ENCODE peak calls at places on chromosomes 11 and 22, in six cellular contexts. J is ELR, G is activated T-cell treated with anti-CD3 and anti-CD28 coated beads for 48 hours, C is T1000, A is body of pancreas, I is ACHN. L is an unnamed sample.
A peak's percentile ranks its signal among the peaks of the same experiment; 100 is the strongest.

GRCh38 chr11:106202935-106203620 is 125.6 kb downstream of the AASDHPPT start:
- DNase-seq in J (no peak), G (no peak), C (no peak), A (no peak), I (no peak), L (no peak)

GRCh38 chr11:126654886-126655806 is 299.7 kb downstream of the ST3GAL4 start:
- DNase-seq in J (no peak), G (no peak), C (no peak), A (no peak), I (no peak), L (no peak)

GRCh38 chr11:63602296-63602695 is 11.9 kb downstream of the PLAAT3 start:
- DNase-seq in J (no peak), G (no peak), C (no peak), A (no peak), I (no peak), L (no peak)

GRCh38 chr11:22130462-22131053 is 62.3 kb upstream of the ANO5 start:
- DNase-seq in J (no peak), G (no peak), C (no peak), A (peak; percentile 9), I (peak; percentile 24), L (no peak)

GRCh38 chr11:3855808-3856491 is 486 bp downstream of the STIM1 start:
- DNase-seq in J (peak; percentile 51), G (peak; percentile 40), C (no peak), A (peak; percentile 51), I (peak; percentile 59), L (no peak)

GRCh38 chr11:130146797-130147196 is 12.8 kb upstream of the ST14 start:
- DNase-seq in J (no peak), G (no peak), C (no peak), A (peak; percentile 82), I (no peak), L (no peak)

GRCh38 chr11:82858556-82859091 is 41.6 kb downstream of the PRCP start:
- DNase-seq in J (peak; percentile 92), G (no peak), C (no peak), A (no peak), I (peak; percentile 84), L (no peak)

GRCh38 chr22:22769434-22770279 is 118.0 kb upstream of the IGLL5 start:
- DNase-seq in J (no peak), G (no peak), C (no peak), A (no peak), I (no peak), L (no peak)

GRCh38 chr11:47295385-47295784 is 25.5 kb downstream of the MADD start:
- DNase-seq in J (no peak), G (no peak), C (no peak), A (no peak), I (no peak), L (no peak)

GRCh38 chr11:13717331-13717730 is 48.9 kb downstream of the FAR1 start:
- DNase-seq in J (peak; percentile 83), G (no peak), C (peak; percentile 5), A (no peak), I (peak; percentile 42), L (peak; percentile 2)

GRCh38 chr11:31940396-31941037 is 129.4 kb upstream of the PAX6 start:
- DNase-seq in J (peak; percentile 37), G (no peak), C (no peak), A (peak; percentile 16), I (no peak), L (no peak)

GRCh38 chr22:25350551-25350971 is 131.1 kb downstream of the CRYBB2 start:
- DNase-seq in J (no peak), G (no peak), C (no peak), A (no peak), I (no peak), L (no peak)

GRCh38 chr11:112748713-112749481 is 212.3 kb upstream of the NCAM1 start:
- DNase-seq in J (no peak), G (no peak), C (no peak), A (no peak), I (no peak), L (no peak)

GRCh38 chr22:46355369-46355995 is 20.0 kb downstream of the TRMU start:
- DNase-seq in J (peak; percentile 69), G (peak; percentile 51), C (no peak), A (peak; percentile 79), I (peak; percentile 67), L (peak; percentile 21)

GRCh38 chr22:42371112-42371900 is 60.9 kb downstream of the NFAM1 start:
- DNase-seq in J (no peak), G (no peak), C (no peak), A (no peak), I (no peak), L (no peak)